ENCODE peak calls at places on chromosomes 3 and 15, in ten cellular contexts. One of them, this sample, is unnamed.

GRCh38 chr3:73681610-73682009 is 56.9 kb upstream of the PDZRN3 start:
- DNase-seq in heart left ventricle: no peak
- DNase-seq in adrenal gland: no peak
- DNase-seq in fibroblast of the aortic adventitia: peak; percentile 79
- DNase-seq in colonic mucosa: no peak
- DNase-seq in upper lobe of left lung: no peak
- DNase-seq in HFF-Myc: no peak
- DNase-seq in AG04450: peak; percentile 27
- DNase-seq in brain microvascular endothelial cell: peak; percentile 61
- DNase-seq in tibial artery: no peak
- DNase-seq in this sample: no peak

GRCh38 chr3:50304601-50305000 is 1.2 kb upstream of the HYAL1 start:
- DNase-seq in heart left ventricle: peak; percentile 18
- DNase-seq in adrenal gland: no peak
- DNase-seq in fibroblast of the aortic adventitia: no peak
- DNase-seq in colonic mucosa: no peak
- DNase-seq in upper lobe of left lung: no peak
- DNase-seq in HFF-Myc: no peak
- DNase-seq in AG04450: no peak
- DNase-seq in brain microvascular endothelial cell: no peak
- DNase-seq in tibial artery: no peak
- DNase-seq in this sample: no peak

GRCh38 chr3:142981108-142981507 is 17.6 kb upstream of the PAQR9 start:
- DNase-seq in heart left ventricle: no peak
- DNase-seq in adrenal gland: no peak
- DNase-seq in fibroblast of the aortic adventitia: no peak
- DNase-seq in colonic mucosa: no peak
- DNase-seq in upper lobe of left lung: no peak
- DNase-seq in HFF-Myc: no peak
- DNase-seq in AG04450: no peak
- DNase-seq in brain microvascular endothelial cell: no peak
- DNase-seq in tibial artery: no peak
- DNase-seq in this sample: no peak

GRCh38 chr15:41734079-41734478 is 40.2 kb upstream of the MAPKBP1 start:
- DNase-seq in heart left ventricle: no peak
- DNase-seq in adrenal gland: peak; percentile 20
- DNase-seq in fibroblast of the aortic adventitia: no peak
- DNase-seq in colonic mucosa: no peak
- DNase-seq in upper lobe of left lung: no peak
- DNase-seq in HFF-Myc: no peak
- DNase-seq in AG04450: no peak
- DNase-seq in brain microvascular endothelial cell: no peak
- DNase-seq in tibial artery: no peak
- DNase-seq in this sample: no peak

GRCh38 chr3:126914226-126914625 is 68.7 kb upstream of the PLXNA1 start:
- DNase-seq in heart left ventricle: no peak
- DNase-seq in adrenal gland: no peak
- DNase-seq in fibroblast of the aortic adventitia: no peak
- DNase-seq in colonic mucosa: no peak
- DNase-seq in upper lobe of left lung: no peak
- DNase-seq in HFF-Myc: no peak
- DNase-seq in AG04450: no peak
- DNase-seq in brain microvascular endothelial cell: no peak
- DNase-seq in tibial artery: no peak
- DNase-seq in this sample: no peak

GRCh38 chr15:64636101-64636500 is 139.3 kb downstream of the RBPMS2 start:
- DNase-seq in heart left ventricle: no peak
- DNase-seq in adrenal gland: no peak
- DNase-seq in fibroblast of the aortic adventitia: no peak
- DNase-seq in colonic mucosa: no peak
- DNase-seq in upper lobe of left lung: no peak
- DNase-seq in HFF-Myc: no peak
- DNase-seq in AG04450: no peak
- DNase-seq in brain microvascular endothelial cell: no peak
- DNase-seq in tibial artery: no peak
- DNase-seq in this sample: no peak

GRCh38 chr15:88982304-88982945 is 69.2 kb upstream of the MFGE8 start:
- DNase-seq in heart left ventricle: peak; percentile 88
- DNase-seq in adrenal gland: peak; percentile 92
- DNase-seq in fibroblast of the aortic adventitia: peak; percentile 87
- DNase-seq in colonic mucosa: no peak
- DNase-seq in upper lobe of left lung: peak; percentile 46
- DNase-seq in HFF-Myc: no peak
- DNase-seq in AG04450: no peak
- DNase-seq in brain microvascular endothelial cell: peak; percentile 78
- DNase-seq in tibial artery: peak; percentile 88
- DNase-seq in this sample: peak; percentile 76

GRCh38 chr15:79283252-79284048 is 928 bp downstream of the ANKRD34C start:
- DNase-seq in heart left ventricle: peak; percentile 35
- DNase-seq in adrenal gland: peak; percentile 46
- DNase-seq in fibroblast of the aortic adventitia: peak; percentile 30
- DNase-seq in colonic mucosa: no peak
- DNase-seq in upper lobe of left lung: peak; percentile 88
- DNase-seq in HFF-Myc: no peak
- DNase-seq in AG04450: no peak
- DNase-seq in brain microvascular endothelial cell: peak; percentile 18
- DNase-seq in tibial artery: no peak
- DNase-seq in this sample: peak; percentile 69

GRCh38 chr15:25944386-25944785 is 81.3 kb upstream of the ATP10A start:
- DNase-seq in heart left ventricle: no peak
- DNase-seq in adrenal gland: no peak
- DNase-seq in fibroblast of the aortic adventitia: no peak
- DNase-seq in colonic mucosa: no peak
- DNase-seq in upper lobe of left lung: peak; percentile 69
- DNase-seq in HFF-Myc: no peak
- DNase-seq in AG04450: no peak
- DNase-seq in brain microvascular endothelial cell: no peak
- DNase-seq in tibial artery: no peak
- DNase-seq in this sample: no peak

GRCh38 chr3:31755911-31756658 is 223.4 kb downstream of the STT3B start:
- DNase-seq in heart left ventricle: no peak
- DNase-seq in adrenal gland: no peak
- DNase-seq in fibroblast of the aortic adventitia: peak; percentile 45
- DNase-seq in colonic mucosa: peak; percentile 30
- DNase-seq in upper lobe of left lung: no peak
- DNase-seq in HFF-Myc: no peak
- DNase-seq in AG04450: no peak
- DNase-seq in brain microvascular endothelial cell: no peak
- DNase-seq in tibial artery: no peak
- DNase-seq in this sample: no peak

GRCh38 chr15:46251873-46252272 is 617.0 kb downstream of the SQOR start:
- DNase-seq in heart left ventricle: no peak
- DNase-seq in adrenal gland: no peak
- DNase-seq in fibroblast of the aortic adventitia: no peak
- DNase-seq in colonic mucosa: no peak
- DNase-seq in upper lobe of left lung: no peak
- DNase-seq in HFF-Myc: no peak
- DNase-seq in AG04450: no peak
- DNase-seq in brain microvascular endothelial cell: no peak
- DNase-seq in tibial artery: no peak
- DNase-seq in this sample: no peak

GRCh38 chr15:77440378-77440999 is 19.8 kb downstream of the HMG20A start:
- DNase-seq in heart left ventricle: no peak
- DNase-seq in adrenal gland: no peak
- DNase-seq in fibroblast of the aortic adventitia: peak; percentile 16
- DNase-seq in colonic mucosa: no peak
- DNase-seq in upper lobe of left lung: no peak
- DNase-seq in HFF-Myc: peak; percentile 52
- DNase-seq in AG04450: no peak
- DNase-seq in brain microvascular endothelial cell: peak; percentile 67
- DNase-seq in tibial artery: no peak
- DNase-seq in this sample: no peak

GRCh38 chr3:160808838-160809237 is 52.8 kb downstream of the PPM1L start:
- DNase-seq in heart left ventricle: peak; percentile 77
- DNase-seq in adrenal gland: peak; percentile 31
- DNase-seq in fibroblast of the aortic adventitia: no peak
- DNase-seq in colonic mucosa: no peak
- DNase-seq in upper lobe of left lung: no peak
- DNase-seq in HFF-Myc: no peak
- DNase-seq in AG04450: no peak
- DNase-seq in brain microvascular endothelial cell: no peak
- DNase-seq in tibial artery: peak; percentile 82
- DNase-seq in this sample: no peak

GRCh38 chr3:108103971-108104797 is 13.4 kb upstream of the CD47 start:
- DNase-seq in heart left ventricle: peak; percentile 63
- DNase-seq in adrenal gland: no peak
- DNase-seq in fibroblast of the aortic adventitia: peak; percentile 64
- DNase-seq in colonic mucosa: no peak
- DNase-seq in upper lobe of left lung: no peak
- DNase-seq in HFF-Myc: no peak
- DNase-seq in AG04450: no peak
- DNase-seq in brain microvascular endothelial cell: peak; percentile 44
- DNase-seq in tibial artery: no peak
- DNase-seq in this sample: no peak

GRCh38 chr15:27820722-27821121 is 278.4 kb downstream of the OCA2 start:
- DNase-seq in heart left ventricle: no peak
- DNase-seq in adrenal gland: no peak
- DNase-seq in fibroblast of the aortic adventitia: no peak
- DNase-seq in colonic mucosa: no peak
- DNase-seq in upper lobe of left lung: no peak
- DNase-seq in HFF-Myc: no peak
- DNase-seq in AG04450: no peak
- DNase-seq in brain microvascular endothelial cell: no peak
- DNase-seq in tibial artery: no peak
- DNase-seq in this sample: no peak

GRCh38 chr3:124297062-124297980 is 305.4 kb upstream of the ROPN1 start:
- DNase-seq in heart left ventricle: no peak
- DNase-seq in adrenal gland: no peak
- DNase-seq in fibroblast of the aortic adventitia: no peak
- DNase-seq in colonic mucosa: no peak
- DNase-seq in upper lobe of left lung: no peak
- DNase-seq in HFF-Myc: no peak
- DNase-seq in AG04450: no peak
- DNase-seq in brain microvascular endothelial cell: no peak
- DNase-seq in tibial artery: no peak
- DNase-seq in this sample: no peak

GRCh38 chr3:133007601-133008000 is 30.6 kb upstream of the TMEM108 start:
- DNase-seq in heart left ventricle: no peak
- DNase-seq in adrenal gland: no peak
- DNase-seq in fibroblast of the aortic adventitia: no peak
- DNase-seq in colonic mucosa: no peak
- DNase-seq in upper lobe of left lung: no peak
- DNase-seq in HFF-Myc: no peak
- DNase-seq in AG04450: no peak
- DNase-seq in brain microvascular endothelial cell: no peak
- DNase-seq in tibial artery: no peak
- DNase-seq in this sample: no peak

GRCh38 chr15:41559489-41560177 is 621 bp downstream of the TYRO3 start:
- DNase-seq in heart left ventricle: no peak
- DNase-seq in adrenal gland: peak; percentile 44
- DNase-seq in fibroblast of the aortic adventitia: no peak
- DNase-seq in colonic mucosa: peak; percentile 31
- DNase-seq in upper lobe of left lung: no peak
- DNase-seq in HFF-Myc: no peak
- DNase-seq in AG04450: no peak
- DNase-seq in brain microvascular endothelial cell: no peak
- DNase-seq in tibial artery: no peak
- DNase-seq in this sample: peak; percentile 55

DNA sequence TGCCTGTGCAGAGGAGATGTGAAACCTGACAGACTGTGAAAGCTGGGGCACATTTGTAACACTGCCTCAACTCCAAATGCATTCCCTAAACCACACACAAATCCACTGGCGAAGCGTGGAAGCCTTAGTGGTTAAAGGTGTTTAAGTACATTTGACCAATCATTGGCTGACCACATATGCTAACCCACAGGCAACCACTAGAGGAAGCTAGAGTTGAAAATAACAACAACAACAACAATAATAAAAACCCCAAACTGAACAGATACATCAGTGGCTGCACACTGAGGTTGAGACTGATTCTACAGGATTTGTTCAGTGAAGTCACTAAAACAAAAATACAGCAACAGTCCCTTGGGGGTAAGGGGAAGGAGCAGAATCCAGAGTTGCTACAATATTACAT is 129.7 kb downstream of the TJP1 start:
- DNase-seq in heart left ventricle: no peak
- DNase-seq in adrenal gland: no peak
- DNase-seq in fibroblast of the aortic adventitia: no peak
- DNase-seq in colonic mucosa: no peak
- DNase-seq in upper lobe of left lung: no peak
- DNase-seq in HFF-Myc: no peak
- DNase-seq in AG04450: no peak
- DNase-seq in brain microvascular endothelial cell: no peak
- DNase-seq in tibial artery: no peak
- DNase-seq in this sample: no peak
- TF ChIP-seq CTCF in heart left ventricle: peak; percentile 25
- TF ChIP-seq CTCF in adrenal gland: peak; percentile 22
- TF ChIP-seq CTCF in fibroblast of the aortic adventitia: no peak
- TF ChIP-seq CTCF in colonic mucosa: no peak
- TF ChIP-seq CTCF in upper lobe of left lung: no peak
- TF ChIP-seq CTCF in HFF-Myc: peak; percentile 16
- TF ChIP-seq CTCF in AG04450: peak; percentile 27
- TF ChIP-seq CTCF in brain microvascular endothelial cell: peak; percentile 23
- TF ChIP-seq CTCF in tibial artery: no peak
- TF ChIP-seq CTCF in this sample: no peak

GRCh38 chr15:82047493-82048446 is 2.0 kb upstream of the MEX3B start:
- DNase-seq in heart left ventricle: no peak
- DNase-seq in adrenal gland: no peak
- DNase-seq in fibroblast of the aortic adventitia: peak; percentile 11
- DNase-seq in colonic mucosa: no peak
- DNase-seq in upper lobe of left lung: no peak
- DNase-seq in HFF-Myc: no peak
- DNase-seq in AG04450: no peak
- DNase-seq in brain microvascular endothelial cell: no peak
- DNase-seq in tibial artery: no peak
- DNase-seq in this sample: peak; percentile 33
- TF ChIP-seq CTCF in heart left ventricle: no peak
- TF ChIP-seq CTCF in adrenal gland: peak; percentile 12
- TF ChIP-seq CTCF in fibroblast of the aortic adventitia: no peak
- TF ChIP-seq CTCF in colonic mucosa: no peak
- TF ChIP-seq CTCF in upper lobe of left lung: no peak
- TF ChIP-seq CTCF in HFF-Myc: no peak
- TF ChIP-seq CTCF in AG04450: no peak
- TF ChIP-seq CTCF in brain microvascular endothelial cell: no peak
- TF ChIP-seq CTCF in tibial artery: no peak
- TF ChIP-seq CTCF in this sample: no peak

DNA sequence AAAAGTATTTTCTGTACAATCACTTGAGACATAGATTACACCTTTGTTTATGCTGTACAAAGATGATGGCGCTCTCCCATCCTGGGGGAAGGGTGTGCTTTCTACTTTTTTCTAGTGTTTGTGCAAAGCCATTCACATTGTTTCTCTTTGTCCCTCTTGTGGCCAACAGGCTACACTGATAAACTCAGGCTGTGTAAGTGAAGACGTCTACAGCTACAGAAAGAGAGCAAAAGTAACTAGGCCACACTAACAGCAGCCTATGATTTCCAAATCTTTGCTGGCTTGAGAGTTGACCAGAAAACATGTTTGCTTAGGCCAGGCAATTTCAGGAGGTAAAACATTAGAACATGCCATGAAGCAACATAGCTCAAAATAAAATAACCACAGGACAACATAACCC is 75.1 kb downstream of the FOXB1 start:
- DNase-seq in heart left ventricle: no peak
- DNase-seq in adrenal gland: no peak
- DNase-seq in fibroblast of the aortic adventitia: no peak
- DNase-seq in colonic mucosa: no peak
- DNase-seq in upper lobe of left lung: no peak
- DNase-seq in HFF-Myc: no peak
- DNase-seq in AG04450: no peak
- DNase-seq in brain microvascular endothelial cell: no peak
- DNase-seq in tibial artery: no peak
- DNase-seq in this sample: no peak
- TF ChIP-seq CTCF in heart left ventricle: no peak
- TF ChIP-seq CTCF in adrenal gland: no peak
- TF ChIP-seq CTCF in fibroblast of the aortic adventitia: peak; percentile 56
- TF ChIP-seq CTCF in colonic mucosa: no peak
- TF ChIP-seq CTCF in upper lobe of left lung: no peak
- TF ChIP-seq CTCF in HFF-Myc: peak; percentile 18
- TF ChIP-seq CTCF in AG04450: peak; percentile 45
- TF ChIP-seq CTCF in brain microvascular endothelial cell: peak; percentile 66
- TF ChIP-seq CTCF in tibial artery: no peak
- TF ChIP-seq CTCF in this sample: no peak

GRCh38 chr3:56801151-56801596 is 575 bp downstream of the ARHGEF3 start:
- DNase-seq in heart left ventricle: no peak
- DNase-seq in adrenal gland: peak; percentile 41
- DNase-seq in fibroblast of the aortic adventitia: no peak
- DNase-seq in colonic mucosa: no peak
- DNase-seq in upper lobe of left lung: no peak
- DNase-seq in HFF-Myc: no peak
- DNase-seq in AG04450: no peak
- DNase-seq in brain microvascular endothelial cell: no peak
- DNase-seq in tibial artery: no peak
- DNase-seq in this sample: peak; percentile 25
- TF ChIP-seq CTCF in heart left ventricle: no peak
- TF ChIP-seq CTCF in adrenal gland: peak; percentile 7
- TF ChIP-seq CTCF in fibroblast of the aortic adventitia: no peak
- TF ChIP-seq CTCF in colonic mucosa: no peak
- TF ChIP-seq CTCF in upper lobe of left lung: no peak
- TF ChIP-seq CTCF in HFF-Myc: no peak
- TF ChIP-seq CTCF in AG04450: no peak
- TF ChIP-seq CTCF in brain microvascular endothelial cell: no peak
- TF ChIP-seq CTCF in tibial artery: no peak
- TF ChIP-seq CTCF in this sample: no peak